ENCODE peak calls at places on chromosomes 3 and 15, in nine cellular contexts. M, I, A, U, X, R, Y, L and E are unnamed samples.

GRCh38 chr15:77497942-77498361 is 77.3 kb downstream of the HMG20A start:
- DNase-seq in R (no peak), A (no peak), M (peak; percentile 43), U (no peak), I (no peak), L (no peak), X (peak; percentile 60), Y (peak; percentile 42), E (no peak)

GRCh38 chr3:184371570-184372018 is 6.4 kb downstream of the THPO start:
- DNase-seq in X (peak; percentile 95), L (peak; percentile 92), R (peak; percentile 90), U (peak; percentile 91), M (peak; percentile 85), A (peak; percentile 73), I (peak; percentile 86), Y (peak; percentile 91), E (peak; percentile 81)

GRCh38 chr15:65690778-65691177 is 69.0 kb downstream of the SLC24A1 start:
- DNase-seq in A (no peak), U (no peak), I (no peak), L (no peak), R (no peak), X (no peak), Y (no peak), M (no peak), E (no peak)

GRCh38 chr3:39166932-39167532 is 13.6 kb upstream of the CSRNP1 start:
- DNase-seq in Y (peak; percentile 65), L (peak; percentile 75), I (no peak), U (no peak), A (no peak), R (no peak), X (peak; percentile 91), M (no peak), E (no peak)

GRCh38 chr3:64129581-64129980 is 95.7 kb downstream of the PRICKLE2 start:
- DNase-seq in R (no peak), I (no peak), L (no peak), A (no peak), M (no peak), U (no peak), Y (no peak), X (no peak), E (no peak)

GRCh38 chr3:24401811-24402185 is 92.9 kb downstream of the THRB start:
- DNase-seq in L (no peak), I (no peak), R (peak; percentile 27), U (no peak), X (no peak), M (no peak), Y (no peak), A (no peak), E (no peak)

GRCh38 chr3:78994174-78995027 is 773.4 kb downstream of the ROBO1 start:
- DNase-seq in U (peak; percentile 77), A (no peak), M (no peak), L (peak; percentile 34), Y (no peak), X (no peak), I (peak; percentile 48), R (no peak), E (no peak)

GRCh38 chr3:138408751-138409161 is 25.7 kb upstream of the ESYT3 start:
- DNase-seq in X (peak; percentile 73), M (no peak), Y (no peak), L (no peak), R (no peak), I (no peak), A (no peak), U (peak; percentile 47), E (no peak)

GRCh38 chr3:86787091-86787490 is 203.9 kb downstream of the VGLL3 start:
- DNase-seq in X (peak; percentile 48), A (no peak), U (peak; percentile 11), M (no peak), L (peak; percentile 85), Y (no peak), R (no peak), I (no peak), E (no peak)

GRCh38 chr3:29275309-29275708 is 5.6 kb upstream of the RBMS3 start:
- DNase-seq in Y (no peak), A (no peak), I (no peak), R (no peak), X (peak; percentile 44), M (no peak), L (no peak), U (no peak), E (no peak)

GRCh38 chr3:132290833-132291232 is 26.4 kb upstream of the ACP3 start:
- DNase-seq in M (no peak), I (no peak), R (no peak), U (no peak), A (no peak), X (peak; percentile 89), L (peak; percentile 6), Y (no peak), E (no peak)

GRCh38 chr15:93152951-93153350 is 63.9 kb upstream of the RGMA start:
- DNase-seq in U (no peak), Y (peak; percentile 20), M (no peak), R (no peak), I (no peak), A (no peak), X (no peak), L (no peak), E (no peak)

GRCh38 chr3:12869025-12869695 is 27.8 kb upstream of the RPL32 start:
- DNase-seq in X (no peak), M (peak; percentile 81), R (peak; percentile 31), A (no peak), I (peak; percentile 93), Y (peak; percentile 76), U (peak; percentile 82), L (no peak), E (peak; percentile 46)

GRCh38 chr3:184234224-184234623 is 4.8 kb downstream of the VWA5B2 start:
- DNase-seq in Y (peak; percentile 56), R (no peak), M (peak; percentile 91), X (peak; percentile 88), A (peak; percentile 85), U (peak; percentile 48), L (peak; percentile 95), I (no peak), E (peak; percentile 14)

DNA sequence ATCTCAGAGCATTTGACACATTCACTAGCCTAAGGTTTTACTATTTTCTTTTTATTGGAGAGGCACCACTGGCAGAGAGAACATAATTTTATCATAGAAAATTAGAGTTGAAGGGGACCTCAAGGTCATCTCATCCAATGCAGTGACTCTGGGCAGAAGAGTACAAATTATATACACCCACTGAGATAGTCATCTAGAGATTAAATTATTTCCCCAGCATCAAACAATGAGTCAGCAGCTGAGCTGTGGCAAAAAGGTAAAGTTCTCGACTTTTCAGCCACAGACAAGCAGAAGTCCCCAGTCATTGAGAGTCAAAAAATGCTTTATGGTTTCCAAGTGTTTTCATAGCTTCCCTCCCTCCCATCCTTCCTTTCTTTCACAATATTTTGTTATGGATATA is 39.3 kb upstream of the SEMA6D start:
- DNase-seq in L (peak; percentile 52), I (no peak), M (peak; percentile 48), X (peak; percentile 17), Y (no peak), U (no peak), R (no peak), A (no peak), E (no peak)
- TF ChIP-seq EZH2phosphoT487 in L (no peak), I (no peak), M (no peak), X (no peak), Y (no peak), U (no peak), R (no peak), A (no peak), E (no peak)

GRCh38 chr3:37271636-37272035 is 97.3 kb upstream of the LRRFIP2 start:
- DNase-seq in A (no peak), R (no peak), I (no peak), L (no peak), X (no peak), Y (no peak), U (peak; percentile 56), M (no peak), E (no peak)
- TF ChIP-seq EZH2phosphoT487 in A (no peak), R (no peak), I (no peak), L (no peak), X (no peak), Y (no peak), U (no peak), M (no peak), E (no peak)

GRCh38 chr15:71332605-71333004 is 217.3 kb downstream of the THSD4 start:
- DNase-seq in R (no peak), X (no peak), I (no peak), M (no peak), A (no peak), Y (no peak), L (no peak), U (no peak), E (no peak)
- TF ChIP-seq EZH2phosphoT487 in R (no peak), X (no peak), I (no peak), M (no peak), A (no peak), Y (no peak), L (no peak), U (no peak), E (no peak)

GRCh38 chr15:29113336-29114276 is 156.0 kb downstream of the NSMCE3 start:
- DNase-seq in M (no peak), U (no peak), Y (no peak), A (no peak), X (no peak), R (no peak), L (peak; percentile 9), I (no peak), E (no peak)

GRCh38 chr15:29114277-29115092 is 155.1 kb downstream of the NSMCE3 start:
- DNase-seq in R (no peak), I (peak; percentile 33), U (no peak), A (no peak), M (no peak), X (no peak), L (no peak), Y (no peak), E (no peak)

GRCh38 chr15:29117778-29118177 is 151.8 kb downstream of the NSMCE3 start:
- DNase-seq in R (no peak), Y (no peak), A (no peak), U (no peak), M (no peak), I (no peak), X (no peak), L (no peak), E (no peak)

GRCh38 chr15:29116970-29117700 is 152.5 kb downstream of the NSMCE3 start:
- DNase-seq in R (no peak), A (no peak), X (no peak), M (no peak), L (no peak), U (no peak), Y (no peak), I (no peak), E (no peak)

DNA sequence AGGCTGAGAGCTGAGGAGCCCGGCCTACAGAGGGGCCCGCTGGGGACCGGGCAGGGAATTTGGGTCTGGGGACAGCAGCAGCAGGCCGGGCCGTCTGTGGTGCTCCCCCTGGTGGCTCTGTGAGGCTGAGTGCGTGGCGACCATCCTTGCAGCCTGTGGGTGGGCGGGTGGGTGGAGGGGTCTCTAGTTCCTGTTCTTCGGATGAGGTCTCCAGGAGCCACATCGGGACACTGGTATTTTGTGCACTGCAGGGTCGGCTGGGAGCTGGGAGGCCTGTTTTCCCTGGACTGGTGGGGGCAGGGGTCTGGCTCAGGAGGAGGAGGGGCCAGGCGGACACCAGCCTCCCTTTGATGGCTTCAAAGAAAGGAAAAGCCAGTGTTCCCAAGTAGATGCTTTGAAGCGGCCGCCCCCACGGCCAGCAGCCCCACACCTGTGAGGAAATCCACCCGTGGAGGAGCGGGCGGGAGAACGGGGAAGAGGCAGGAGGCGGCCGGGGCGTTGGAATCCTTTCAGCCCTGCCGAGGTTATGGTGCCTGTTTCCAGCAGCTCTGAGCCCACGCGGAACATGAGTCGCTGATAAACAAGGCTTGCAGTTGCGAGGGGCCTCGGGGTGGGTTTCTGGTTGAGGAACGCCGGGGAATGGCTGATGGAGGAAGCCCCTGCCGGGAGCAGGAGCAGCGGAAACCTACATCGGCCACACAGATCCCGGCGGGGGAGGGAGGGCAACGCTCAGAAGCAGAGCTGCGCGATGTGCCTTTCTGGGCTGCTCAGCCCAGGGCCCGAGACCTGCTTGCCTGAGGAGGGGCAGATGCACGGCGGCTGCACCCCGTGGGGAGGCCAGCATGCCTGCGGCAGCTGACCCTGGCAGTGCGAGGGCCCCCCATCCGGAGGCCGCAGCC is 154.3 kb downstream of the NSMCE3 start:
- DNase-seq in A (no peak), Y (peak; percentile 53), X (no peak), L (no peak), I (peak; percentile 76), M (peak; percentile 83), U (peak; percentile 77), R (no peak), E (no peak)
- TF ChIP-seq EZH2phosphoT487 in A (no peak), Y (no peak), X (no peak), L (no peak), I (no peak), M (no peak), U (no peak), R (no peak), E (no peak)